ENCODE peak calls at places on chromosome 10, in eight cellular contexts. V is stimulated activated CD8-positive, alpha-beta memory T cell treated with anti-CD3 and anti-CD28 coated beads, Interleukin-7, amount 100 ng/mL, for 4 hours; M is myocyte; A is NCI-H1092 treated with DMSO at 0.1 percent for 48 hours; T is non-pigmented ciliary epithelial cell; F is activated CD4-positive, alpha-beta memory T cell treated with anti-CD3 and anti-CD28 coated beads for 36 hours; U is posterior vena cava; R is epithelial cell of proximal tubule. B is an unnamed sample.

GRCh38 chr10:22825841-22826240 is 102.0 kb upstream of the ARMC3 start:
- DNase-seq in V (no peak), M (no peak), A (no peak), T (no peak), F (no peak), U (no peak), R (no peak), B (no peak)

GRCh38 chr10:62374862-62375710 is 917 bp downstream of the ZNF365 start:
- DNase-seq in V (no peak), M (no peak), A (no peak), T (no peak), F (no peak), U (no peak), R (no peak), B (no peak)

GRCh38 chr10:49614242-49615198 is 683 bp downstream of the CHAT start:
- DNase-seq in V (no peak), M (no peak), A (no peak), T (no peak), F (no peak), U (peak), R (no peak), B (no peak)

GRCh38 chr10:71735709-71736569 is 16.4 kb upstream of the C10orf105 start:
- DNase-seq in V (peak), M (no peak), A (no peak), T (no peak), F (peak), U (peak), R (no peak), B (no peak)

GRCh38 chr10:111076682-111077661 is at the start of gene ADRA2A:
- DNase-seq in V (no peak), M (peak), A (peak), T (no peak), F (peak), U (peak), R (peak), B (no peak)

GRCh38 chr10:45044290-45044689 is 43.6 kb downstream of the ZNF22 start:
- DNase-seq in V (no peak), M (no peak), A (no peak), T (no peak), F (no peak), U (no peak), R (no peak), B (no peak)

GRCh38 chr10:119541459-119542356 is 811 bp downstream of the RGS10 start:
- DNase-seq in V (peak), M (no peak), A (no peak), T (no peak), F (peak), U (no peak), R (no peak), B (no peak)

GRCh38 chr10:28587970-28588290 is 55.0 kb downstream of the WAC start:
- DNase-seq in V (no peak), M (peak), A (no peak), T (no peak), F (no peak), U (no peak), R (no peak), B (peak)

GRCh38 chr10:107873007-107873406 is 708.5 kb upstream of the SORCS1 start:
- DNase-seq in V (no peak), M (no peak), A (no peak), T (no peak), F (no peak), U (no peak), R (no peak), B (no peak)

GRCh38 chr10:107728807-107729206 is 564.3 kb upstream of the SORCS1 start:
- DNase-seq in V (no peak), M (no peak), A (no peak), T (no peak), F (no peak), U (no peak), R (no peak), B (no peak)